ENCODE peak calls at places on chromosomes 13 and 19, in seven cellular contexts. T, Z, O, G, D, I and H are unnamed samples. For H3K4me1 and H3K27me3, the result is how much of the 10 kb centered on the place peaks cover.

GRCh38 chr13:25860862-25861261 is 191.0 kb downstream of the SHISA2 start:
- DNase-seq in I (peak), Z (no peak), O (no peak), D (no peak), G (no peak), T (no peak), H (no peak)

GRCh38 chr19:31882709-31883108 is 462.7 kb upstream of the ZNF507 start:
- DNase-seq in Z (no peak), G (no peak), T (peak), I (no peak), D (no peak), O (no peak), H (no peak)

GRCh38 chr19:2229103-2230028 is 6.8 kb downstream of the PLEKHJ1 start:
- DNase-seq in Z (no peak), I (no peak), T (no peak), D (no peak), O (no peak), G (no peak), H (no peak)

GRCh38 chr19:48554385-48555091 is 2.6 kb downstream of the SULT2B1 start:
- DNase-seq in O (no peak), I (no peak), Z (peak), G (peak), D (no peak), T (peak), H (peak)

GRCh38 chr19:55115446-55116065 is 1.9 kb downstream of the PPP1R12C start:
- DNase-seq in D (no peak), I (no peak), G (peak), Z (no peak), T (no peak), O (no peak), H (no peak)

GRCh38 chr13:44404261-44405139 is 30.9 kb downstream of the SERP2 start:
- DNase-seq in I (no peak), D (no peak), G (peak), O (no peak), Z (no peak), T (peak), H (peak)

GRCh38 chr19:6796278-6796677 is 23.8 kb downstream of the VAV1 start:
- DNase-seq in D (no peak), Z (no peak), O (no peak), G (no peak), I (no peak), T (no peak), H (no peak)

GRCh38 chr13:93286047-93286446 is 59.4 kb downstream of the GPC6 start:
- DNase-seq in D (no peak), G (no peak), T (no peak), I (no peak), O (no peak), Z (no peak), H (no peak)

GRCh38 chr19:50328257-50329145 is 676 bp downstream of the KCNC3 start:
- DNase-seq in G (peak), O (no peak), I (no peak), Z (no peak), D (no peak), T (peak), H (peak)

GRCh38 chr13:57624565-57625435 is 6.7 kb upstream of the PCDH17 start:
- DNase-seq in D (no peak), I (peak), T (peak), O (no peak), G (peak), Z (peak), H (peak)

GRCh38 chr19:35913589-35913988 is 5.5 kb upstream of the TYROBP start:
- DNase-seq in T (no peak), I (no peak), D (no peak), O (no peak), G (no peak), Z (no peak), H (no peak)

GRCh38 chr13:20495087-20496023 is 30.3 kb downstream of the CRYL1 start:
- DNase-seq in O (peak), I (peak), Z (peak), G (peak), D (no peak), T (peak), H (peak)

GRCh38 chr13:32587014-32587773 is 942 bp downstream of the PDS5B start:
- DNase-seq in D (peak), O (peak), G (peak), I (peak), Z (peak), T (peak), H (peak)

GRCh38 chr13:27573265-27573664 is 47.1 kb downstream of the LNX2 start:
- DNase-seq in D (no peak), I (peak), Z (no peak), G (peak), O (no peak), T (no peak), H (no peak)

GRCh38 chr13:82947121-82948077 is 934.9 kb downstream of the SLITRK1 start:
- DNase-seq in Z (no peak), O (no peak), D (no peak), G (no peak), I (peak), T (no peak), H (no peak)

GRCh38 chr19:1074512-1075283 is 7.7 kb downstream of the ARHGAP45 start:
- DNase-seq in G (no peak), O (no peak), I (no peak), D (peak), T (no peak), Z (no peak), H (peak)

GRCh38 chr19:33440682-33441081 is 67.2 kb downstream of the CEBPG start:
- DNase-seq in Z (no peak), T (no peak), G (no peak), I (no peak), D (no peak), O (no peak), H (no peak)

GRCh38 chr19:3479177-3479818 is 1.0 kb downstream of the SMIM24 start:
- DNase-seq in G (peak), D (no peak), T (peak), I (no peak), Z (no peak), O (no peak), H (peak)

GRCh38 chr13:83740622-83741021 is 141.7 kb downstream of the SLITRK1 start:
- DNase-seq in Z (no peak), D (no peak), G (no peak), T (no peak), I (no peak), O (no peak), H (no peak)

GRCh38 chr13:110265682-110266430 is 41.1 kb downstream of the COL4A1 start:
- DNase-seq in Z (no peak), G (no peak), D (no peak), T (no peak), O (no peak), I (no peak), H (no peak)

GRCh38 chr13:101514695-101515275 is 62.3 kb downstream of the ITGBL1 start:
- DNase-seq in Z (peak), D (no peak), O (no peak), T (peak), I (peak), G (peak), H (peak)

GRCh38 chr13:25420161-25420560 is 48.4 kb downstream of the ATP8A2 start:
- DNase-seq in G (no peak), D (no peak), T (peak), Z (no peak), I (no peak), O (no peak), H (no peak)

GRCh38 chr13:94632227-94632980 is 30.7 kb downstream of the GPR180 start:
- DNase-seq in O (no peak), Z (no peak), I (no peak), G (no peak), T (peak), D (no peak), H (no peak)

GRCh38 chr13:39186205-39186880 is 148.1 kb downstream of the NHLRC3 start:
- DNase-seq in T (no peak), D (no peak), Z (no peak), O (no peak), G (no peak), I (no peak), H (no peak)

GRCh38 chr13:99969934-99970760 is 1.4 kb downstream of the ZIC5 start:
- DNase-seq in I (no peak), Z (no peak), O (peak), D (no peak), G (no peak), T (peak), H (peak)

GRCh38 chr13:97108535-97108910 is 113.6 kb upstream of the MBNL2 start:
- DNase-seq in I (peak), Z (no peak), O (peak), G (no peak), D (no peak), T (no peak), H (no peak)

GRCh38 chr13:60120617-60121016 is 43.1 kb downstream of the DIAPH3 start:
- DNase-seq in G (no peak), O (no peak), T (no peak), I (no peak), D (no peak), Z (no peak), H (no peak)

GRCh38 chr13:53250272-53250875 is 221.8 kb downstream of the OLFM4 start:
- DNase-seq in T (peak), I (peak), D (no peak), O (no peak), Z (peak), G (peak), H (peak)

GRCh38 chr13:19685034-19685433 is 51.6 kb downstream of the MPHOSPH8 start:
- DNase-seq in D (no peak), T (peak), O (no peak), I (no peak), G (peak), Z (no peak), H (no peak)

GRCh38 chr13:84654654-84655244 is 772.5 kb upstream of the SLITRK1 start:
- DNase-seq in D (no peak), Z (peak), I (no peak), O (no peak), G (no peak), T (peak), H (no peak)

GRCh38 chr13:39536906-39537305 is 66.1 kb downstream of the LHFPL6 start:
- DNase-seq in Z (no peak), O (no peak), D (no peak), G (peak), T (no peak), I (no peak), H (no peak)

GRCh38 chr19:7360393-7360984 is 11.8 kb downstream of the ARHGEF18 start:
- DNase-seq in I (peak), G (no peak), Z (no peak), O (no peak), D (no peak), T (no peak), H (no peak)

GRCh38 chr13:40819797-40820315 is 30.4 kb downstream of the SLC25A15 start:
- DNase-seq in G (no peak), D (no peak), Z (no peak), I (no peak), O (no peak), T (no peak), H (no peak)

GRCh38 chr19:34408421-34408820 is 4.2 kb downstream of the PDCD2L start:
- DNase-seq in I (no peak), D (no peak), O (no peak), G (no peak), T (no peak), Z (no peak), H (no peak)

GRCh38 chr13:44252938-44253337 is 120.7 kb upstream of the SERP2 start:
- DNase-seq in D (no peak), Z (no peak), G (no peak), T (no peak), I (no peak), O (no peak), H (no peak)

GRCh38 chr19:13169769-13170168 is 19.6 kb downstream of the IER2 start:
- DNase-seq in D (no peak), I (peak), Z (no peak), G (peak), T (no peak), O (no peak), H (no peak)
- H3K4me1 ChIP-seq in D (under half), I (under half), Z (under half), G (under half), T (under half), O (under half), H (under half)

DNA sequence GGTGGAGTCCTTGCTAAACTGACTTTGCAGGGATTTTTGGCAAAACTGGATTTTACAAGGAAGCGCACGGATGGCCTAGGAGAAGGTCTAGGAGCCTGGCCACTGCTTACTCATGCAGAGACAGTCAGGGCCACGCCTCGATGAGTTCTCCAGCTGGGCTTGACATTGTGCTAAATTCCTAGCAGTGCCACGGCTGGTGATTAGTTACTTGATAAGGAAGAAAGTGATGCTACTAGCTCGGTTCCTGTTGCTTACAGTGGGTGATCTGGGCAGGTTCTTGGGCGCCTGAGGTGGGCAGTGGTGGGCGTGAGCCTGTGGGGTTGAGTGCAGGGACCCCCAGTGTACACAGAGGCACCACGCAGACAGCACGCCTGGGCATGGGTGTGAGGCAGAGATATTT is 143.5 kb downstream of the SOX1 start:
- DNase-seq in I (no peak), T (no peak), Z (no peak), O (no peak), G (no peak), D (no peak), H (no peak)
- H3K27me3 ChIP-seq in I (under half), T (under half), Z (under half), O (under half), G (under half), D (under half), H (under half)

DNA sequence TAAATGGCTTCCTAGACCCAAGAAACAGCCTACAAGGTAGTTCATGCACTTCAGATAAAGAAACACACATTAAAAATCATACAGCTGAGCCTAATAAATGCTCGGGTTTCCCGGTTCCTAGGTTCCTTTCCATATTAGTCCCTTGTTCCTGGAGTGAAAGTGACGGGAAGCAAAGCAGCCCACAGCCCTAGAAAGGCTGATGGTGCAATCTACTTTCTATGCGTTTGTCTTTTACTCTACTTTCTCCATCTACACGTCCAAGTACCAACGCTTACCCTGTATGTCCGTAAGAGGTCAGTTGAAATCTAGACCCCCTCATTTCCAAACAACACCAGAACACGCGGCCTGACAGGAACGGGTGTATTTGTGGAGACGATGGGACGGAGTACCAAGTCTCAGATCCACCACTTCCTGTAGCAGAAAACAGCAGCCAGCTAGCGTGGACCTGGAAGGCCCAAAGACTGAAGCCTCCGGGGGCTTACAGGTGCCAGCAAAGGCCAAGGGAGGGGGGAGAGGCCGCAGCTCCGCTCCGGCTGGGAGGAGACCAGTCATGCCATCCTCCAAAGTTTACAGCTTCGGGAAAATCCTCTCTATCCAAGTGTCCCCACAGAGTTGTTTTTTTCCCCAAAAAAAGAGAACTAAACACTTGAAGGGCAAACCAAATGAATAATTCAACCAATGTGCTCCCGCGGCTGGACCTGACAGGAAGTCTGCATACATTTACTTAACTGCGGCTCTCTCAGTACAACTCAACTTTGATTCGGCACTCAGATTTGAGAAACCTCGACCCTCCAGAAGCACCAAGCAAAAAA is 34.1 kb downstream of the STK24 start:
- DNase-seq in Z (no peak), D (no peak), T (no peak), I (no peak), G (no peak), O (no peak), H (no peak)
- H3K4me1 ChIP-seq in Z (under half), D (under half), T (under half), I (under half), G (under half), O (under half), H (under half)

DNA sequence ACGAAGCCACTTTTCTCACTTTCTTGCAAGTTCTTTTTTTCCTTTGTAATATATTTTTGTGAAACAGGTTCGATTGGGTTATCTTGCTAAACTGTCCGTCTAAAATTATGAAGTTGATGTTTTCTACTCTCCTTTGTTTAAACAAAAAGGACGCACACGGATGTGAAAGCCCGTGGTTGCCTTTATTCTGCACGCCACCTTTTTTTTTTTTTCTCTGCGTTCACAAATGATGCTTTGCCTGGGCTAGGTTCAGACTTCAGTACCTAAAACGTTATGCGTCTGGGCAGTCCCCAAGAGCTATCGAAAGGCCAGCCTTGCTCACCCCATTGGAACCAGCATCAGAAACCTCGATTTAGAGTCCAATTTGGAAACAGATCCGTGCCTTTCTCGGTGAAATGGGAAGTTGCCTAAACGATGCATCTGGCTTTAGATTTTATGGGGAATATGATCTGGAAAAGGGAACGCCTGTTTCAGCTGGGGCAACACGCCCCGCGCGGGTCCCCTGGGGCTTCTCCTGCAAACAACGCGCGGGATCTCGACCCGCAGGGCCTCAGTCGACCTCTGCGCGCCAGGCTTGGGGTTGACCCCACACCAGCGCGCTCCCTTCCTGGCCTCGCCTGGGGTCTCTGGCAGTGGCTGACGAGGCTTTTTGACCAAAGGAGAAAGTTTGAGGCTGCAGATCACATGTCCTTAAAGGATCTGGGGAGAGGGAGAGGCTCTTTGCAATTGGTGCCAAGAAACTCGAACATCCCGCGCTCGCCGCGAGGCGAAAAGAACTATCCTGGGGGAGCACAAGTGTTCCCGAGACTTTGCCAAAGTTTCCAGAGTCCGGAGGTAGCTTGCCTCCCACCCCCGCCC is 114.0 kb downstream of the KCNRG start:
- DNase-seq in G (no peak), Z (peak), T (peak), I (no peak), O (no peak), D (no peak), H (no peak)
- H3K27me3 ChIP-seq in G (half or more), Z (half or more), T (half or more), I (under half), O (under half), D (under half), H (under half)

GRCh38 chr19:14553939-14554243 is 18.0 kb downstream of the NDUFB7 start:
- DNase-seq in G (no peak), D (no peak), T (no peak), Z (no peak), O (no peak), I (no peak), H (no peak)
- H3K4me1 ChIP-seq in G (under half), D (under half), T (under half), Z (under half), O (under half), I (under half), H (under half)

DNA sequence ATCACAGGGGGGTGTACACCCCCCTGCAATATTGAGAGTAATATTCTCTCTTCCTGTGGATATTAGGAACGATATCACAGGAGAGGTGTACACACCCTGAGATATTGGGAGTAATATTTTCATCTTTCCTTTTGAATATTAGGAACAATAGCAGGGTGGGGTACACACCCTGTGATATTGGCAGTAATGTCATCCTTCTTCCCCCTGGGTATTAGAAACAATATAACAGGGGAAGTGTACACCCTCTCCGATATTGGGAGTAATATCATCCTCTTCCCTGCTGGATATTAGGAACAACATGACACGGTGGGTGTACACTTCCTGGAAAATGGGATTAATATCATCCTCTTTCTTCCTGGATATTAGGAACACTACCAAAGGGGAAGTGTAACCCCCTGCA is 57.8 kb upstream of the CEACAM21 start:
- DNase-seq in T (no peak), D (no peak), G (no peak), I (no peak), Z (no peak), O (no peak), H (no peak)
- H3K27me3 ChIP-seq in T (half or more), D (under half), G (under half), I (under half), Z (half or more), O (under half), H (half or more)

DNA sequence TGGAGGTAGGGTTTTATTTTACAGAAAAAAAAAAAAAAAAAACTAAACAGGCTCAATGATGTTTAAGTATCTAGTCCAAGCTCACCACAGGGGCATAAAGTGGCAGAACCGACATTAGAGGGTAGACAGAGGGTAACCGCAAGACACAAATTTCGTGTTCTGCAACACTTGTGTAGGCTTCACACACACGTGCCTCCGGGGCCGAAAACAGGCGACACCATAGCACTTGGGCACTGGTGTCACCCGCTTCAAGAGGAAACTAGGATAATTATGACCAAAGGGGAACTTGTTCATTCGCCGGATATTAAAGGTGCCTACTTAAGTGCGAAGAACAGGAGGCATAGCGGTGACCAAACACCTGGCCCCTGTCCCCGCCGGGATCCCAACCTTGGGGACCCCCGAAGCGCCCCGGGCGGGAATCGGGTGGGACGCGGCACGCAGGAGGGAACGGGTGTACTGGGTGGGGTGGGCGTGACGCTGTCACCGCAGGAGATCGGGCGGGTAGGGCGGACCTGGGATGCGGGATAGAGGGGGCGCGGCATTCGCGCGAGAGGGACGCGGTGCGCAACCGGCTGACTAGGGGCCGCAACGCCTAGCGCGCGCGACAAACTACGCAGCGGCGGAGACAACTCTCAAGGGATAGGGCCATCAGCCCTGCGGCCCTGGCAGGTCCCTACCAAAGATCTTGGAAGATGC is 560 bp downstream of the MZT1 start:
- DNase-seq in Z (peak), G (peak), T (peak), O (peak), I (peak), D (peak), H (peak)
- H3K4me1 ChIP-seq in Z (under half), G (under half), T (under half), O (under half), I (under half), D (under half), H (under half)